ENCODE peak calls at places on chromosomes 4 and X, in six cellular contexts. V is bronchial epithelial cell, G is AG09309, D is lower leg skin, J is brain microvascular endothelial cell, E is cardiac fibroblast. T is an unnamed sample.
A peak's percentile ranks its signal among the peaks of the same experiment; 100 is the strongest.

GRCh38 chr4:2427383-2428334 is 8.9 kb downstream of the CFAP99 start:
- DNase-seq in V (no peak), G (no peak), D (no peak), J (no peak), E (no peak), T (no peak)

GRCh38 chr4:23373269-23373668 is 516.6 kb downstream of the PPARGC1A start:
- DNase-seq in V (peak; percentile 97), G (no peak), D (no peak), J (peak; percentile 23), E (peak; percentile 63), T (no peak)

GRCh38 chr4:61918507-61919462 is 718.7 kb downstream of the ADGRL3 start:
- DNase-seq in V (no peak), G (no peak), D (no peak), J (no peak), E (no peak), T (no peak)

GRCh38 chr4:68283714-68284113 is 38.2 kb upstream of the TMPRSS11B start:
- DNase-seq in V (peak; percentile 66), G (no peak), D (no peak), J (no peak), E (no peak), T (no peak)

GRCh38 chrX:69503835-69504625 is at the start of gene NALF2:
- DNase-seq in V (peak; percentile 27), G (no peak), D (peak; percentile 12), J (no peak), E (peak; percentile 52), T (peak; percentile 2)

GRCh38 chr4:118173956-118174355 is 139.7 kb downstream of the NDST3 start:
- DNase-seq in V (no peak), G (peak; percentile 51), D (no peak), J (peak; percentile 87), E (peak; percentile 67), T (peak; percentile 77)

GRCh38 chr4:118279328-118279727 is 73.5 kb downstream of the PRSS12 start:
- DNase-seq in V (no peak), G (no peak), D (no peak), J (no peak), E (peak; percentile 5), T (no peak)

GRCh38 chr4:93829531-93830089 is 1.1 kb downstream of the ATOH1 start:
- DNase-seq in V (no peak), G (no peak), D (no peak), J (no peak), E (no peak), T (no peak)

GRCh38 chrX:31353095-31353494 is 281.3 kb upstream of the FTHL17 start:
- DNase-seq in V (peak; percentile 89), G (peak; percentile 39), D (no peak), J (peak; percentile 46), E (peak; percentile 51), T (no peak)

GRCh38 chrX:125205084-125205917 is 114.4 kb upstream of the TEX13C start:
- DNase-seq in V (peak; percentile 30), G (no peak), D (peak; percentile 54), J (peak; percentile 22), E (no peak), T (peak; percentile 42)

GRCh38 chr4:177118596-177118995 is 191.1 kb upstream of the NEIL3 start:
- DNase-seq in V (peak; percentile 74), G (peak; percentile 97), D (peak; percentile 45), J (peak; percentile 91), E (peak; percentile 98), T (peak; percentile 92)

GRCh38 chr4:5638316-5638715 is 70.0 kb downstream of the EVC2 start:
- DNase-seq in V (peak; percentile 70), G (peak; percentile 66), D (no peak), J (peak; percentile 81), E (peak; percentile 44), T (no peak)

GRCh38 chrX:20585782-20586181 is 319.1 kb upstream of the RPS6KA3 start:
- DNase-seq in V (no peak), G (no peak), D (no peak), J (no peak), E (peak; percentile 4), T (no peak)

GRCh38 chrX:40984962-40985361 is 100.3 kb upstream of the USP9X start:
- DNase-seq in V (no peak), G (no peak), D (no peak), J (no peak), E (no peak), T (no peak)

GRCh38 chrX:40988100-40988499 is 97.1 kb upstream of the USP9X start:
- DNase-seq in V (no peak), G (no peak), D (no peak), J (no peak), E (no peak), T (no peak)

DNA sequence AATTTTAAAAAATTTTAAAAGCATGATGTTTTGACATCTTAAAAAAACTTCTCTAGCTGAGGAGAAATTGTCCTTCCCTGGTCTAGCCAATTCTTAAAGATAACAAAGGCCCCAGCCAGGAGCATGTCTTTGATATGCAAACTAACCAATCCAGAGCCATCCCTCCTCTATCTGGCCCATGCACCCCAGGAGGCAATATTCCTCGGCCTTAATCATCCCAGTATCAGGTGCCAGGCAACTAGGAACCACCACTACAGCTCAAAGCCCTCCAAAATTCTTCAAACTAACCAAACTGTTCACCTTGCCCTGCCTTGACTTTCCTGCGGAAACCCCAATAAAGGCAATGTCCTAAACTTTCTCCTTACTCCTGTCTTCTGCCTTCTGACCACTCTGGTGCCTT is 97.8 kb upstream of the USP9X start:
- DNase-seq in V (no peak), G (no peak), D (no peak), J (no peak), E (no peak), T (no peak)
- H3K4me3 ChIP-seq in V (no peak overlapping the region), G (no peak overlapping the region), D (no peak overlapping the region), J (no peak overlapping the region), E (no peak overlapping the region), T (no peak overlapping the region)

GRCh38 chr4:1011022-1011694 is at the start of gene FGFRL1:
- DNase-seq in V (peak; percentile 50), G (peak; percentile 31), D (peak; percentile 85), J (peak; percentile 71), E (peak; percentile 93), T (peak; percentile 54)

GRCh38 chr4:1009647-1010521 is 1.5 kb upstream of the FGFRL1 start:
- DNase-seq in V (no peak), G (no peak), D (peak; percentile 45), J (peak; percentile 20), E (peak; percentile 66), T (no peak)

GRCh38 chr4:1010522-1011021 is 854 bp upstream of the FGFRL1 start:
- DNase-seq in V (peak; percentile 94), G (peak; percentile 41), D (peak; percentile 79), J (peak; percentile 55), E (peak; percentile 90), T (peak; percentile 68)

GRCh38 chr4:1006856-1007255 is 4.6 kb upstream of the FGFRL1 start:
- DNase-seq in V (no peak), G (no peak), D (no peak), J (no peak), E (no peak), T (no peak)

DNA sequence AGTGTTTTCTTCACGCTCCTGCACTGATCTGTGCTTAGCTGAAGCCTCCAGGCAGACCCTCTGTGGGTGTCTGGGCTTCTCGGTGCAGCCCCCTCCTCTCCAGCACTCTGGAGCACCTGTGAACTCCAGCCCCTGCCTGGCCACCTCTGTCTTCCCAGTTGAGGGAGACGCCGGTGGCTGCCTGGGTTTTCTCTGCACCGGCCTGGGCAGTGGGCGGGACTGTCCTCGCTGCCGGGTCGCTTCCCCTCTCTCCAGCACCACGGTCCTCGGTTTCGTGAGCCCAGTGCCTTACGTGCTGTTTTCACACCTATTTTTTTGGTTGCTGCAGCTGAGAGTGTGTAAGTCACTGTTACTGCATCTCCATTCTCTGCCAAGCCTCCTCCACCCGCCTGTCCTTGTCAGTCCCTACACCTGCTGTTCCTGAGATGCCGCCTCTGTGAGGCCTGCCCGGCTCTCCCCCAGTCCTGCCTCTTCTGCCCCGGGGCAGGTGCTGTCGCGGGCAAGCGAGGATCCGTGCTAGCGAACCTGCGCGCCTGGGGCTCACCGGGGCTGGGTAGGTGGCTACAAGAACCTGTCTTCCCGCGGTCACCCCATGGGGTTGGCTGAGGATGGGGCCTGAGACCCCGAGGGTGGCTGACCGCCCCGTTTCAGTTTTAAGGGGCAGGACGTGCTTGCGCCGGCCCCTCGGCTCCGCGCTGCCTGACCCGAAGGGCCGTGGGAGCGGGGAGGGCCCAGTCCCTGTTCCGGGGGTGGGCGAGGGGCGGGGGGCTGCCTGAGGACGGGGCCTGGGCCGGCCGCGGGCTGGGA is 2.4 kb upstream of the FGFRL1 start:
- DNase-seq in V (no peak), G (no peak), D (peak; percentile 51), J (no peak), E (no peak), T (no peak)
- H3K4me3 ChIP-seq in V (peak overlapping the region; percentile 43), G (peak overlapping the region; percentile 54), D (peak overlapping the region; percentile 37), J (peak overlapping the region; percentile 57), E (peak overlapping the region; percentile 64), T (peak overlapping the region; percentile 66)

GRCh38 chrX:39310925-39311324 is 509.7 kb downstream of the MID1IP1 start:
- DNase-seq in V (no peak), G (no peak), D (no peak), J (no peak), E (no peak), T (no peak)

GRCh38 chrX:39307488-39307887 is 506.2 kb downstream of the MID1IP1 start:
- DNase-seq in V (no peak), G (no peak), D (no peak), J (no peak), E (no peak), T (no peak)

GRCh38 chrX:39309018-39309620 is 507.9 kb downstream of the MID1IP1 start:
- DNase-seq in V (peak; percentile 19), G (no peak), D (no peak), J (peak; percentile 33), E (peak; percentile 37), T (no peak)

GRCh38 chrX:39309721-39310152 is 508.5 kb downstream of the MID1IP1 start:
- DNase-seq in V (no peak), G (no peak), D (no peak), J (peak; percentile 57), E (peak; percentile 19), T (no peak)

DNA sequence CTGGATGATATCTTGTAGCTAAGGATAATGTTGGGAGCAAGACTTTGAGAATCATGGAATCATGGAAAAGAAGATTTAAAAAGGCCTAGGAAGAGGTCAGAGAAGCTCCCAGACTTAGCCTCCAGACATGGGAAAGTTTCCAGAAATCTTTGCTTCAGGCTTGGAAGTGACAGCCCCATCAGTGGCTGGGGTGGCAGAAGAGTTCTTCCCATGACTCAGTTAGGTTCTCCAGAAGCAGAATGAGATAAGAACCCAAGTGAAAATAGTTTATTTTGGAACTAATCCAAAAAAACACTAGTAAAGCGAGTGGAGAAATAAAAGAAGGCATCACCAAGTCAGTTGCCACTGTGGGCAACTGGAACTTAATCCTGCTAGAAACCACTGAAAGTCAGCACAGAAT is 506.9 kb downstream of the MID1IP1 start:
- DNase-seq in V (no peak), G (no peak), D (no peak), J (peak; percentile 18), E (peak; percentile 22), T (no peak)
- H3K4me3 ChIP-seq in V (no peak overlapping the region), G (no peak overlapping the region), D (no peak overlapping the region), J (no peak overlapping the region), E (no peak overlapping the region), T (no peak overlapping the region)

DNA sequence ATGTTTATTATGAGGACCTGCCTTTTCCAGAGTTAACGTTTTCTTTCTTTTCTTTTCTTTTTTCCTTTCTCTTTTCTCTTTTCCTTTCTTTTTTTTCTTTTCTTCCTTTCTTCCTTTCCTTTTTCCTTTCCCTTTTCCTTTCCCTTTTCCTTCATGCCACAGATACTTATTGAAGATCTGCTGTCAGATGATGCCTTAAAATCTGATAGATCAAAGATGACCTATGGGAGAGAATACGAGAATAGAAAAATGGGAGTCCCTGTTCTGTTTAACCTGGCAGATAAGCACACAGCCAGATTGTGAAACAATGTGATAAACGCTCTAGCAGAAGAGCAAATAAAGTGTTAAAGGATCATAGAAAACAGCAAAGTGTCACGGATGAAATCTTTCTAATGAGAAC is 38.9 kb downstream of the AFF1 start:
- DNase-seq in V (no peak), G (no peak), D (no peak), J (no peak), E (no peak), T (no peak)
- H3K4me3 ChIP-seq in V (no peak overlapping the region), G (no peak overlapping the region), D (no peak overlapping the region), J (no peak overlapping the region), E (no peak overlapping the region), T (no peak overlapping the region)